ENCODE peak calls at places on chromosome 13, in six cellular contexts. K is H1, C is GM23338, E is endothelial cell of umbilical vein, D is HCT116, N is K562. X is an unnamed sample.

GRCh38 chr13:43544011-43544410 is 242.8 kb downstream of the ENOX1 start:
- DNase-seq in N (no peak), C (no peak), K (no peak), E (no peak), D (no peak), X (no peak)

GRCh38 chr13:42101821-42102580 is 53.6 kb downstream of the DGKH start:
- DNase-seq in E (peak), K (no peak), N (no peak), C (no peak), D (no peak), X (no peak)

GRCh38 chr13:77417897-77418296 is 91.0 kb upstream of the MYCBP2 start:
- DNase-seq in E (no peak), N (no peak), K (no peak), D (no peak), C (no peak), X (no peak)

GRCh38 chr13:110358381-110358780 is 51.3 kb downstream of the COL4A2 start:
- DNase-seq in C (no peak), N (no peak), D (no peak), E (no peak), K (no peak), X (no peak)

GRCh38 chr13:51995677-51996551 is 15.3 kb downstream of the ATP7B start:
- DNase-seq in K (no peak), E (peak), C (peak), D (no peak), N (peak), X (no peak)

GRCh38 chr13:107461751-107462150 is 753.6 kb downstream of the LIG4 start:
- DNase-seq in E (peak), N (no peak), K (no peak), D (no peak), C (no peak), X (no peak)

GRCh38 chr13:63873936-63874335 is 2458.3 kb upstream of the PCDH20 start:
- DNase-seq in D (no peak), K (no peak), E (no peak), N (no peak), C (no peak), X (no peak)

GRCh38 chr13:50412046-50412617 is 396.9 kb downstream of the KCNRG start:
- DNase-seq in N (no peak), C (no peak), E (no peak), D (no peak), K (no peak), X (no peak)

GRCh38 chr13:33249066-33249465 is 36.5 kb downstream of the STARD13 start:
- DNase-seq in E (peak), D (peak), N (no peak), C (no peak), K (no peak), X (no peak)

GRCh38 chr13:74767031-74767430 is 632.8 kb upstream of the KLF12 start:
- DNase-seq in C (no peak), E (no peak), N (no peak), D (no peak), K (no peak), X (no peak)

GRCh38 chr13:109408596-109409382 is 377.6 kb downstream of the IRS2 start:
- DNase-seq in E (no peak), D (no peak), C (no peak), N (no peak), K (no peak), X (no peak)

GRCh38 chr13:36029171-36029570 is 102.0 kb downstream of the DCLK1 start:
- DNase-seq in E (no peak), D (no peak), N (no peak), C (no peak), K (no peak), X (no peak)

GRCh38 chr13:75319244-75319643 is 162.7 kb downstream of the TBC1D4 start:
- DNase-seq in K (no peak), D (no peak), N (no peak), E (peak), C (no peak), X (no peak)

GRCh38 chr13:50038266-50038665 is 23.0 kb downstream of the KCNRG start:
- DNase-seq in K (no peak), N (no peak), C (no peak), D (no peak), E (no peak), X (no peak)

GRCh38 chr13:98419786-98420559 is 156.9 kb downstream of the STK24 start:
- DNase-seq in N (no peak), C (no peak), E (no peak), D (no peak), K (no peak), X (no peak)

GRCh38 chr13:36214163-36214921 is at the start of gene SOHLH2:
- DNase-seq in N (peak), C (no peak), E (no peak), K (no peak), D (no peak), X (no peak)

GRCh38 chr13:78317030-78317429 is 286.3 kb downstream of the POU4F1 start:
- DNase-seq in N (no peak), K (no peak), C (peak), D (no peak), E (no peak), X (peak)

GRCh38 chr13:59776924-59777690 is 386.6 kb downstream of the DIAPH3 start:
- DNase-seq in N (no peak), K (no peak), E (peak), D (no peak), C (no peak), X (no peak)

GRCh38 chr13:50608357-50608756 is 235.1 kb downstream of the DLEU7 start:
- DNase-seq in K (no peak), D (no peak), C (no peak), N (no peak), E (no peak), X (no peak)

GRCh38 chr13:21458457-21458815 is 667 bp downstream of the ZDHHC20 start:
- DNase-seq in K (peak), D (no peak), C (peak), E (peak), N (peak), X (no peak)

GRCh38 chr13:96710166-96710866 is 284.0 kb downstream of the OXGR1 start:
- DNase-seq in C (peak), D (no peak), N (no peak), E (no peak), K (no peak), X (no peak)

GRCh38 chr13:92297971-92298942 is 899.8 kb downstream of the GPC5 start:
- DNase-seq in D (no peak), C (peak), K (peak), N (peak), E (no peak), X (no peak)

GRCh38 chr13:75410207-75410606 is 71.8 kb downstream of the TBC1D4 start:
- DNase-seq in E (no peak), K (no peak), N (no peak), D (no peak), C (no peak), X (no peak)

GRCh38 chr13:34156841-34157365 is 339.0 kb downstream of the RFC3 start:
- DNase-seq in K (no peak), D (peak), C (no peak), N (no peak), E (peak), X (no peak)

GRCh38 chr13:42986176-42986574 is 5.9 kb downstream of the EPSTI1 start:
- DNase-seq in K (no peak), D (no peak), N (no peak), C (no peak), E (no peak), X (no peak)

GRCh38 chr13:21638319-21639282 is 32.3 kb upstream of the FGF9 start:
- DNase-seq in D (no peak), N (peak), K (peak), C (peak), E (peak), X (no peak)

GRCh38 chr13:34076319-34076718 is 258.4 kb downstream of the RFC3 start:
- DNase-seq in C (no peak), E (no peak), K (no peak), N (no peak), D (no peak), X (no peak)

GRCh38 chr13:35478384-35479222 is 2.1 kb upstream of the MAB21L1 start:
- DNase-seq in K (peak), E (no peak), C (peak), N (no peak), D (no peak), X (no peak)

GRCh38 chr13:113137656-113138292 is 15.2 kb downstream of the F10 start:
- DNase-seq in E (no peak), D (no peak), N (no peak), K (no peak), C (no peak), X (no peak)

GRCh38 chr13:51632643-51633357 is 48.5 kb downstream of the WDFY2 start:
- DNase-seq in C (peak), N (no peak), K (no peak), E (no peak), D (no peak), X (no peak)

GRCh38 chr13:23966691-23967615 is 69.7 kb upstream of the C1QTNF9B start:
- DNase-seq in N (no peak), C (no peak), D (no peak), E (no peak), K (no peak), X (no peak)

GRCh38 chr13:81106348-81106747 is 765.4 kb upstream of the SPRY2 start:
- DNase-seq in N (no peak), E (no peak), K (no peak), D (no peak), C (no peak), X (no peak)

GRCh38 chr13:24270639-24271131 is 38.7 kb upstream of the C1QTNF9 start:
- DNase-seq in K (no peak), D (no peak), N (no peak), C (peak), E (peak), X (no peak)

GRCh38 chr13:113801289-113801961 is 42.4 kb downstream of the TMEM255B start:
- DNase-seq in D (no peak), K (no peak), E (no peak), N (no peak), C (no peak), X (no peak)

GRCh38 chr13:36369268-36370107 is 23.3 kb upstream of the SPART start:
- DNase-seq in D (no peak), C (no peak), N (no peak), K (no peak), E (no peak), X (peak)

GRCh38 chr13:113315992-113316391 is 19.0 kb downstream of the LAMP1 start:
- DNase-seq in C (no peak), K (no peak), N (no peak), E (no peak), D (no peak), X (no peak)

GRCh38 chr13:76383671-76384461 is 502.3 kb downstream of the KCTD12 start:
- DNase-seq in C (no peak), E (peak), D (no peak), K (no peak), N (no peak), X (peak)

GRCh38 chr13:44136693-44137268 is 236.8 kb upstream of the SERP2 start:
- DNase-seq in K (no peak), E (no peak), N (no peak), D (no peak), C (no peak), X (no peak)

GRCh38 chr13:109743706-109744453 is 42.5 kb downstream of the IRS2 start:
- DNase-seq in N (no peak), D (no peak), K (no peak), C (no peak), E (peak), X (no peak)

GRCh38 chr13:40673414-40673813 is 7.0 kb upstream of the FOXO1 start:
- DNase-seq in D (no peak), E (no peak), K (no peak), N (no peak), C (no peak), X (no peak)
- TF ChIP-seq EZH2 in D (no peak), E (no peak), K (no peak), N (no peak), C (no peak), X (no peak)

GRCh38 chr13:46142692-46143238 is 37.9 kb upstream of the CPB2 start:
- DNase-seq in C (no peak), D (no peak), E (no peak), N (no peak), K (no peak), X (no peak)
- TF ChIP-seq POLR2AphosphoS5 in C (no peak), D (no peak), E (no peak), N (no peak), K (no peak), X (no peak)

GRCh38 chr13:112106467-112107141 is 39.7 kb downstream of the SOX1 start:
- DNase-seq in N (no peak), C (peak), D (no peak), K (no peak), E (no peak), X (no peak)

GRCh38 chr13:112104873-112105234 is 37.9 kb downstream of the SOX1 start:
- DNase-seq in K (no peak), D (no peak), E (no peak), N (no peak), C (no peak), X (no peak)

GRCh38 chr13:112105244-112105681 is 38.3 kb downstream of the SOX1 start:
- DNase-seq in E (no peak), D (no peak), C (peak), N (no peak), K (no peak), X (no peak)

GRCh38 chr13:112107289-112107688 is 40.3 kb downstream of the SOX1 start:
- DNase-seq in C (no peak), N (no peak), D (no peak), K (no peak), E (no peak), X (no peak)

GRCh38 chr13:112105884-112106283 is 38.9 kb downstream of the SOX1 start:
- DNase-seq in D (no peak), K (peak), C (peak), N (no peak), E (no peak), X (no peak)
- TF ChIP-seq EZH2 in D (no peak), K (no peak), C (no peak), N (no peak), E (no peak), X (no peak)

DNA sequence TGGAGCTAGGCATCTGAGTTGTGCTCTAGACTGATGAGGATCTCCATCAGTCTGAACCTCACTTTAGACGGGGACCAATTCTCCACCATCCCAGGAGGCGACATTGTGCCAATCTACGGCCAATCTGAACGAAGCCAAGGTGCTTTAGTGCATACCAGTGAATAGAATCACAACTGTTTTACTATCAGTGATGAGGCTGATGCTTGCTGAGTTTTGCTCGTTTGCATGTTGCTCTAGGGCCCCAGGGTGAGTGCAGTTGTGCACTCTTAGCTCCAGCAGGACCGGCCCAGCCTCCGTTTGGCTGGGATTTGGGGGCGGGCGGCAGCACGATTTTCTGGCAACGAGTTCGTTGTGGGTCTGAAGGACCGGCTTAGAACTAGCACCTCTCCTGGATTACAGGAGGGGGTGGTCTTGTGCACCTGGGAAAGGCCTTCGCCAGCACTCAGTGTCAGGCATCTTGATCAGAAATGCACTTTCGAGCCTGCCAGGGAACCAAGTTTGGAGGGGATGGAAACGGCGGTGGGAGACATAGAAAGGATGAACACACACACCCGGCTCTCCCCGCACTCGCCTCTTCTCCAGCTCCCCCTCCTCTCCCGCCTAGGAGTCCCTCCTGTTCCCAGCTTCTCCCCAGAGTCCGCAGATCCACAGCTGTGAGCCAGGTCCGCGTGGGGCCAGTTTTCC is 4.4 kb downstream of the GSX1 start:
- DNase-seq in C (peak), K (no peak), N (no peak), E (no peak), D (no peak), X (no peak)
- TF ChIP-seq POLR2AphosphoS5 in C (no peak), K (no peak), N (no peak), E (no peak), D (no peak), X (no peak)

GRCh38 chr13:95112883-95113282 is 188.4 kb downstream of the ABCC4 start:
- DNase-seq in K (no peak), D (no peak), E (no peak), N (no peak), C (no peak), X (no peak)
- TF ChIP-seq EZH2 in K (no peak), D (no peak), E (no peak), N (no peak), C (no peak), X (no peak)

GRCh38 chr13:99630269-99630898 is 129.1 kb downstream of the TM9SF2 start:
- DNase-seq in C (no peak), K (no peak), N (no peak), D (no peak), E (no peak), X (no peak)

GRCh38 chr13:99628442-99628841 is 127.2 kb downstream of the TM9SF2 start:
- DNase-seq in E (no peak), K (no peak), C (no peak), D (no peak), N (no peak), X (no peak)

GRCh38 chr13:99624936-99625540 is 123.8 kb downstream of the TM9SF2 start:
- DNase-seq in K (no peak), D (no peak), E (no peak), C (peak), N (no peak), X (no peak)

GRCh38 chr13:99629641-99630040 is 128.4 kb downstream of the TM9SF2 start:
- DNase-seq in E (no peak), K (no peak), C (no peak), D (no peak), N (no peak), X (no peak)

DNA sequence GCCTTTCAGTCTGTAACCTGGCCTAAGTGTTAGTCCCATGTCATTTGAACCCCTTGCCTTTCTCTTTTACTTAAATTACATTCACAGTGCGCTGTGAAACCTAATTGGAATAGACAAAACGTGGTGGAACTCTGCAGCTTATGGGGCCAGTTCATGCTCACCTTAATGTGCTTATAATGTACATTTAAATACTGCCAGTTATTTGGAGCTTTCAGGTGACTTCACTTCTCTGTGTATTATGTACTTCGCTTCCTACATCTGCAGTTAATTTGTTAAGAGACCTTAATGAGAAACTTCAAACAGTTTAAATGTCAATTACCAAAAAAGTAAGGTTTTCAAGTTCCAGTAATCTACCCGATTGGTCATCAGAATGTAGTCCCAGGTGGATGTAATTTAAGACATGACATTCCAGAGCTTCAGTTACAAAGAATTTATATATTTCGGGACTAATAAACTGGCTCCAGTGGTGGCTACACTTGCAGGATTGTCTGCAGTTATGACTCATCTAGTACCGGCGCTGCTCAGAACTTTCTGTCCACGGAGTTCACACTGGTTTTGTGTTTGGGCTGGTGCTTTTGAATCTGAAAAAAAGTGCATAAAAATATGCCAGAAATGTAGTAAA is 125.3 kb downstream of the TM9SF2 start:
- DNase-seq in N (no peak), D (peak), E (no peak), K (no peak), C (no peak), X (no peak)
- TF ChIP-seq POLR2AphosphoS5 in N (no peak), D (no peak), E (no peak), K (no peak), C (no peak), X (no peak)

DNA sequence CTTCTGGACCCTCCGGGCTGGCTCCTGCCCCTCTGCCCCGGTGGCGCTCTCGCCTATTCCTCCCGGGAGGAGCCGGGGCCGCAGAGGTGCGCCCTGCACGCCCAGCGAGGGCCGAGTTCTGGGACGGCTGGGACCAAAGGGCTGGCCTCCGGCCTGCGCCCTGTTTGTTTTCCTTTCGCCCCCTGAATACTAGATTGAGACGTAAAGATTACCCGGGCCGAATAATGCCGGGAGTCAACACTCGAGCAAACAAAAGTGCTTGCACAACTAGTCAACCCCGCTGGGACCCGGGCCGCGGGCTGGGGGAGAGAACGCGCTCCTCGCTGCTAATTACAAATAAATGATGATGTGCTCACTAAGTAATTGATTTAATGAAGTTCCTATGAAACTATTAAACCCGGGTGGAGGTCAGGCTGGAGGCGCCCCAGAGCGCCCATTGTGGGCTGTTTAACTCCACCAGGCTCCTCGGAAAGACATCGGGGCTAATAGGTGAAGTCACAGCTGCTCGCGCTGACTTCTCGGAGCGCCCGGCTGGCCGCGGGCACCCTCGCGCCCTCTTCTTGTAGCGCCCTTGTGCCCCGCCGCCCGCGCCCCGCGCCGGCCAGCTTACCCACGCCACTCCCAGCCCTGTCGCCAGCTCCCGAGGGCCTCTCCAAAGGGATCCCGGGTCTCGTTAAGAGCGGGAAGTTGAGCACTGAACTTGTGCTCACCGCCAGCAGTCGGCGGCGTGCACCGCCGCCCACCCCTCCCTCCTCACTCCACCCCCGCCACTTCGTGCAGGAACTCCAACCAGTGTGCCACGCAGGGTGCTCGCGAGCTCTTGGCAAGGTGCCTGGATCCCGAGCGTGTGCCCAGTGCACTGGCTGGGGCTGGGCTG is 14.9 kb downstream of the ZIC5 start:
- DNase-seq in N (no peak), C (peak), D (no peak), K (peak), E (no peak), X (no peak)
- TF ChIP-seq EZH2 in N (no peak), C (peak), D (no peak), K (peak), E (peak), X (no peak)

X was measured in SK-N-MC.